ENCODE peak calls at places on chromosomes 7 and 10, in ten cellular contexts. One of them, this sample, is unnamed.

GRCh38 chr10:4345842-4346241 is 480.2 kb upstream of the AKR1E2 start:
- ATAC-seq in activated CD8-positive, alpha-beta T cell treated with anti-CD3 and anti-CD28 coated beads for 36 hours: no peak
- ATAC-seq in natural killer cell: no peak
- ATAC-seq in HCT116: no peak
- ATAC-seq in CD8-positive, alpha-beta T cell: no peak
- ATAC-seq in stimulated activated naive CD8-positive, alpha-beta T cell treated with anti-CD3 and anti-CD28 coated beads, Interleukin-15, amount 100 ng/mL, for 72 hours: no peak
- ATAC-seq in thoracic aorta: no peak
- ATAC-seq in activated naive CD8-positive, alpha-beta T cell treated with anti-CD3 and anti-CD28 coated beads, Interleukin-2, amount 50 U/mL, for 24 hours: no peak
- ATAC-seq in activated CD8-positive, alpha-beta memory T cell treated with anti-CD3 and anti-CD28 coated beads, Interleukin-2, amount 10 ng/mL, durations not matched to agents 7 days and 5 days: no peak
- ATAC-seq in T-cell: no peak
- ATAC-seq in this sample: no peak

GRCh38 chr10:87626422-87626892 is 33.2 kb upstream of the PAPSS2 start:
- ATAC-seq in activated CD8-positive, alpha-beta T cell treated with anti-CD3 and anti-CD28 coated beads for 36 hours: no peak
- ATAC-seq in natural killer cell: no peak
- ATAC-seq in HCT116: no peak
- ATAC-seq in CD8-positive, alpha-beta T cell: no peak
- ATAC-seq in stimulated activated naive CD8-positive, alpha-beta T cell treated with anti-CD3 and anti-CD28 coated beads, Interleukin-15, amount 100 ng/mL, for 72 hours: no peak
- ATAC-seq in thoracic aorta: no peak
- ATAC-seq in activated naive CD8-positive, alpha-beta T cell treated with anti-CD3 and anti-CD28 coated beads, Interleukin-2, amount 50 U/mL, for 24 hours: no peak
- ATAC-seq in activated CD8-positive, alpha-beta memory T cell treated with anti-CD3 and anti-CD28 coated beads, Interleukin-2, amount 10 ng/mL, durations not matched to agents 7 days and 5 days: no peak
- ATAC-seq in T-cell: no peak
- ATAC-seq in this sample: no peak

GRCh38 chr10:15200626-15201025 is 32.1 kb upstream of the NMT2 start:
- ATAC-seq in activated CD8-positive, alpha-beta T cell treated with anti-CD3 and anti-CD28 coated beads for 36 hours: no peak
- ATAC-seq in natural killer cell: no peak
- ATAC-seq in HCT116: peak; percentile 79
- ATAC-seq in CD8-positive, alpha-beta T cell: no peak
- ATAC-seq in stimulated activated naive CD8-positive, alpha-beta T cell treated with anti-CD3 and anti-CD28 coated beads, Interleukin-15, amount 100 ng/mL, for 72 hours: no peak
- ATAC-seq in thoracic aorta: no peak
- ATAC-seq in activated naive CD8-positive, alpha-beta T cell treated with anti-CD3 and anti-CD28 coated beads, Interleukin-2, amount 50 U/mL, for 24 hours: no peak
- ATAC-seq in activated CD8-positive, alpha-beta memory T cell treated with anti-CD3 and anti-CD28 coated beads, Interleukin-2, amount 10 ng/mL, durations not matched to agents 7 days and 5 days: no peak
- ATAC-seq in T-cell: no peak
- ATAC-seq in this sample: peak; percentile 58

GRCh38 chr7:19665399-19666008 is 43.3 kb downstream of the POLR1F start:
- ATAC-seq in activated CD8-positive, alpha-beta T cell treated with anti-CD3 and anti-CD28 coated beads for 36 hours: no peak
- ATAC-seq in natural killer cell: no peak
- ATAC-seq in HCT116: no peak
- ATAC-seq in CD8-positive, alpha-beta T cell: no peak
- ATAC-seq in stimulated activated naive CD8-positive, alpha-beta T cell treated with anti-CD3 and anti-CD28 coated beads, Interleukin-15, amount 100 ng/mL, for 72 hours: no peak
- ATAC-seq in thoracic aorta: no peak
- ATAC-seq in activated naive CD8-positive, alpha-beta T cell treated with anti-CD3 and anti-CD28 coated beads, Interleukin-2, amount 50 U/mL, for 24 hours: no peak
- ATAC-seq in activated CD8-positive, alpha-beta memory T cell treated with anti-CD3 and anti-CD28 coated beads, Interleukin-2, amount 10 ng/mL, durations not matched to agents 7 days and 5 days: no peak
- ATAC-seq in T-cell: no peak
- ATAC-seq in this sample: no peak

GRCh38 chr7:134710854-134711624 is 64.4 kb downstream of the BPGM start:
- ATAC-seq in activated CD8-positive, alpha-beta T cell treated with anti-CD3 and anti-CD28 coated beads for 36 hours: peak; percentile 94
- ATAC-seq in natural killer cell: peak; percentile 40
- ATAC-seq in HCT116: peak; percentile 34
- ATAC-seq in CD8-positive, alpha-beta T cell: peak; percentile 94
- ATAC-seq in stimulated activated naive CD8-positive, alpha-beta T cell treated with anti-CD3 and anti-CD28 coated beads, Interleukin-15, amount 100 ng/mL, for 72 hours: peak; percentile 96
- ATAC-seq in thoracic aorta: no peak
- ATAC-seq in activated naive CD8-positive, alpha-beta T cell treated with anti-CD3 and anti-CD28 coated beads, Interleukin-2, amount 50 U/mL, for 24 hours: peak; percentile 96
- ATAC-seq in activated CD8-positive, alpha-beta memory T cell treated with anti-CD3 and anti-CD28 coated beads, Interleukin-2, amount 10 ng/mL, durations not matched to agents 7 days and 5 days: peak; percentile 82
- ATAC-seq in T-cell: peak; percentile 93
- ATAC-seq in this sample: peak; percentile 86

GRCh38 chr7:90666186-90666585 is 70.1 kb downstream of the CDK14 start:
- ATAC-seq in activated CD8-positive, alpha-beta T cell treated with anti-CD3 and anti-CD28 coated beads for 36 hours: no peak
- ATAC-seq in natural killer cell: no peak
- ATAC-seq in HCT116: no peak
- ATAC-seq in CD8-positive, alpha-beta T cell: no peak
- ATAC-seq in stimulated activated naive CD8-positive, alpha-beta T cell treated with anti-CD3 and anti-CD28 coated beads, Interleukin-15, amount 100 ng/mL, for 72 hours: no peak
- ATAC-seq in thoracic aorta: no peak
- ATAC-seq in activated naive CD8-positive, alpha-beta T cell treated with anti-CD3 and anti-CD28 coated beads, Interleukin-2, amount 50 U/mL, for 24 hours: no peak
- ATAC-seq in activated CD8-positive, alpha-beta memory T cell treated with anti-CD3 and anti-CD28 coated beads, Interleukin-2, amount 10 ng/mL, durations not matched to agents 7 days and 5 days: no peak
- ATAC-seq in T-cell: no peak
- ATAC-seq in this sample: no peak

GRCh38 chr10:121157998-121158397 is 306.8 kb downstream of the WDR11 start:
- ATAC-seq in activated CD8-positive, alpha-beta T cell treated with anti-CD3 and anti-CD28 coated beads for 36 hours: no peak
- ATAC-seq in natural killer cell: no peak
- ATAC-seq in HCT116: no peak
- ATAC-seq in CD8-positive, alpha-beta T cell: no peak
- ATAC-seq in stimulated activated naive CD8-positive, alpha-beta T cell treated with anti-CD3 and anti-CD28 coated beads, Interleukin-15, amount 100 ng/mL, for 72 hours: no peak
- ATAC-seq in thoracic aorta: no peak
- ATAC-seq in activated naive CD8-positive, alpha-beta T cell treated with anti-CD3 and anti-CD28 coated beads, Interleukin-2, amount 50 U/mL, for 24 hours: no peak
- ATAC-seq in activated CD8-positive, alpha-beta memory T cell treated with anti-CD3 and anti-CD28 coated beads, Interleukin-2, amount 10 ng/mL, durations not matched to agents 7 days and 5 days: no peak
- ATAC-seq in T-cell: no peak
- ATAC-seq in this sample: no peak

GRCh38 chr7:115631782-115632181 is 398.8 kb downstream of the TFEC start:
- ATAC-seq in activated CD8-positive, alpha-beta T cell treated with anti-CD3 and anti-CD28 coated beads for 36 hours: no peak
- ATAC-seq in natural killer cell: no peak
- ATAC-seq in HCT116: peak; percentile 74
- ATAC-seq in CD8-positive, alpha-beta T cell: no peak
- ATAC-seq in stimulated activated naive CD8-positive, alpha-beta T cell treated with anti-CD3 and anti-CD28 coated beads, Interleukin-15, amount 100 ng/mL, for 72 hours: no peak
- ATAC-seq in thoracic aorta: no peak
- ATAC-seq in activated naive CD8-positive, alpha-beta T cell treated with anti-CD3 and anti-CD28 coated beads, Interleukin-2, amount 50 U/mL, for 24 hours: no peak
- ATAC-seq in activated CD8-positive, alpha-beta memory T cell treated with anti-CD3 and anti-CD28 coated beads, Interleukin-2, amount 10 ng/mL, durations not matched to agents 7 days and 5 days: no peak
- ATAC-seq in T-cell: no peak
- ATAC-seq in this sample: no peak

GRCh38 chr7:33039905-33040292 is 22.7 kb downstream of the NT5C3A start:
- ATAC-seq in activated CD8-positive, alpha-beta T cell treated with anti-CD3 and anti-CD28 coated beads for 36 hours: no peak
- ATAC-seq in natural killer cell: no peak
- ATAC-seq in HCT116: no peak
- ATAC-seq in CD8-positive, alpha-beta T cell: no peak
- ATAC-seq in stimulated activated naive CD8-positive, alpha-beta T cell treated with anti-CD3 and anti-CD28 coated beads, Interleukin-15, amount 100 ng/mL, for 72 hours: no peak
- ATAC-seq in thoracic aorta: no peak
- ATAC-seq in activated naive CD8-positive, alpha-beta T cell treated with anti-CD3 and anti-CD28 coated beads, Interleukin-2, amount 50 U/mL, for 24 hours: no peak
- ATAC-seq in activated CD8-positive, alpha-beta memory T cell treated with anti-CD3 and anti-CD28 coated beads, Interleukin-2, amount 10 ng/mL, durations not matched to agents 7 days and 5 days: no peak
- ATAC-seq in T-cell: no peak
- ATAC-seq in this sample: no peak

GRCh38 chr7:153389261-153389660 is 629.7 kb downstream of the ACTR3B start:
- ATAC-seq in activated CD8-positive, alpha-beta T cell treated with anti-CD3 and anti-CD28 coated beads for 36 hours: no peak
- ATAC-seq in natural killer cell: no peak
- ATAC-seq in HCT116: no peak
- ATAC-seq in CD8-positive, alpha-beta T cell: no peak
- ATAC-seq in stimulated activated naive CD8-positive, alpha-beta T cell treated with anti-CD3 and anti-CD28 coated beads, Interleukin-15, amount 100 ng/mL, for 72 hours: no peak
- ATAC-seq in thoracic aorta: no peak
- ATAC-seq in activated naive CD8-positive, alpha-beta T cell treated with anti-CD3 and anti-CD28 coated beads, Interleukin-2, amount 50 U/mL, for 24 hours: no peak
- ATAC-seq in activated CD8-positive, alpha-beta memory T cell treated with anti-CD3 and anti-CD28 coated beads, Interleukin-2, amount 10 ng/mL, durations not matched to agents 7 days and 5 days: no peak
- ATAC-seq in T-cell: no peak
- ATAC-seq in this sample: no peak

GRCh38 chr7:78769551-78770101 is 683.8 kb downstream of the MAGI2 start:
- ATAC-seq in activated CD8-positive, alpha-beta T cell treated with anti-CD3 and anti-CD28 coated beads for 36 hours: no peak
- ATAC-seq in natural killer cell: no peak
- ATAC-seq in HCT116: no peak
- ATAC-seq in CD8-positive, alpha-beta T cell: no peak
- ATAC-seq in stimulated activated naive CD8-positive, alpha-beta T cell treated with anti-CD3 and anti-CD28 coated beads, Interleukin-15, amount 100 ng/mL, for 72 hours: no peak
- ATAC-seq in thoracic aorta: no peak
- ATAC-seq in activated naive CD8-positive, alpha-beta T cell treated with anti-CD3 and anti-CD28 coated beads, Interleukin-2, amount 50 U/mL, for 24 hours: no peak
- ATAC-seq in activated CD8-positive, alpha-beta memory T cell treated with anti-CD3 and anti-CD28 coated beads, Interleukin-2, amount 10 ng/mL, durations not matched to agents 7 days and 5 days: no peak
- ATAC-seq in T-cell: no peak
- ATAC-seq in this sample: no peak

GRCh38 chr7:55130554-55131198 is 111.9 kb downstream of the EGFR start:
- ATAC-seq in activated CD8-positive, alpha-beta T cell treated with anti-CD3 and anti-CD28 coated beads for 36 hours: peak; percentile 40
- ATAC-seq in natural killer cell: no peak
- ATAC-seq in HCT116: no peak
- ATAC-seq in CD8-positive, alpha-beta T cell: no peak
- ATAC-seq in stimulated activated naive CD8-positive, alpha-beta T cell treated with anti-CD3 and anti-CD28 coated beads, Interleukin-15, amount 100 ng/mL, for 72 hours: no peak
- ATAC-seq in thoracic aorta: peak; percentile 36
- ATAC-seq in activated naive CD8-positive, alpha-beta T cell treated with anti-CD3 and anti-CD28 coated beads, Interleukin-2, amount 50 U/mL, for 24 hours: peak; percentile 2
- ATAC-seq in activated CD8-positive, alpha-beta memory T cell treated with anti-CD3 and anti-CD28 coated beads, Interleukin-2, amount 10 ng/mL, durations not matched to agents 7 days and 5 days: no peak
- ATAC-seq in T-cell: no peak
- ATAC-seq in this sample: no peak

GRCh38 chr7:34755008-34755407 is 97.0 kb downstream of the NPSR1 start:
- ATAC-seq in activated CD8-positive, alpha-beta T cell treated with anti-CD3 and anti-CD28 coated beads for 36 hours: no peak
- ATAC-seq in natural killer cell: no peak
- ATAC-seq in HCT116: no peak
- ATAC-seq in CD8-positive, alpha-beta T cell: no peak
- ATAC-seq in stimulated activated naive CD8-positive, alpha-beta T cell treated with anti-CD3 and anti-CD28 coated beads, Interleukin-15, amount 100 ng/mL, for 72 hours: no peak
- ATAC-seq in thoracic aorta: no peak
- ATAC-seq in activated naive CD8-positive, alpha-beta T cell treated with anti-CD3 and anti-CD28 coated beads, Interleukin-2, amount 50 U/mL, for 24 hours: no peak
- ATAC-seq in activated CD8-positive, alpha-beta memory T cell treated with anti-CD3 and anti-CD28 coated beads, Interleukin-2, amount 10 ng/mL, durations not matched to agents 7 days and 5 days: no peak
- ATAC-seq in T-cell: no peak
- ATAC-seq in this sample: no peak

GRCh38 chr10:49174261-49174925 is 13.8 kb downstream of the TMEM273 start:
- ATAC-seq in activated CD8-positive, alpha-beta T cell treated with anti-CD3 and anti-CD28 coated beads for 36 hours: no peak
- ATAC-seq in natural killer cell: no peak
- ATAC-seq in HCT116: no peak
- ATAC-seq in CD8-positive, alpha-beta T cell: no peak
- ATAC-seq in stimulated activated naive CD8-positive, alpha-beta T cell treated with anti-CD3 and anti-CD28 coated beads, Interleukin-15, amount 100 ng/mL, for 72 hours: no peak
- ATAC-seq in thoracic aorta: no peak
- ATAC-seq in activated naive CD8-positive, alpha-beta T cell treated with anti-CD3 and anti-CD28 coated beads, Interleukin-2, amount 50 U/mL, for 24 hours: no peak
- ATAC-seq in activated CD8-positive, alpha-beta memory T cell treated with anti-CD3 and anti-CD28 coated beads, Interleukin-2, amount 10 ng/mL, durations not matched to agents 7 days and 5 days: no peak
- ATAC-seq in T-cell: no peak
- ATAC-seq in this sample: no peak

GRCh38 chr7:123747620-123748141 is 1.1 kb downstream of the WASL start:
- ATAC-seq in activated CD8-positive, alpha-beta T cell treated with anti-CD3 and anti-CD28 coated beads for 36 hours: no peak
- ATAC-seq in natural killer cell: no peak
- ATAC-seq in HCT116: peak; percentile 41
- ATAC-seq in CD8-positive, alpha-beta T cell: no peak
- ATAC-seq in stimulated activated naive CD8-positive, alpha-beta T cell treated with anti-CD3 and anti-CD28 coated beads, Interleukin-15, amount 100 ng/mL, for 72 hours: no peak
- ATAC-seq in thoracic aorta: peak; percentile 9
- ATAC-seq in activated naive CD8-positive, alpha-beta T cell treated with anti-CD3 and anti-CD28 coated beads, Interleukin-2, amount 50 U/mL, for 24 hours: no peak
- ATAC-seq in activated CD8-positive, alpha-beta memory T cell treated with anti-CD3 and anti-CD28 coated beads, Interleukin-2, amount 10 ng/mL, durations not matched to agents 7 days and 5 days: no peak
- ATAC-seq in T-cell: no peak
- ATAC-seq in this sample: no peak

GRCh38 chr7:71712653-71713180 is 580.8 kb downstream of the GALNT17 start:
- ATAC-seq in activated CD8-positive, alpha-beta T cell treated with anti-CD3 and anti-CD28 coated beads for 36 hours: no peak
- ATAC-seq in natural killer cell: no peak
- ATAC-seq in HCT116: no peak
- ATAC-seq in CD8-positive, alpha-beta T cell: no peak
- ATAC-seq in stimulated activated naive CD8-positive, alpha-beta T cell treated with anti-CD3 and anti-CD28 coated beads, Interleukin-15, amount 100 ng/mL, for 72 hours: no peak
- ATAC-seq in thoracic aorta: no peak
- ATAC-seq in activated naive CD8-positive, alpha-beta T cell treated with anti-CD3 and anti-CD28 coated beads, Interleukin-2, amount 50 U/mL, for 24 hours: no peak
- ATAC-seq in activated CD8-positive, alpha-beta memory T cell treated with anti-CD3 and anti-CD28 coated beads, Interleukin-2, amount 10 ng/mL, durations not matched to agents 7 days and 5 days: no peak
- ATAC-seq in T-cell: no peak
- ATAC-seq in this sample: no peak

This sample was measured in activated CD4-positive, CD25-positive, alpha-beta regulatory T cell treated with anti-CD3 and anti-CD28 coated beads, Interleukin-2, amount 50 U/mL, for 24 hours.